ENCODE peak calls at places on chromosomes 12 and 14, in six cellular contexts. T, I, O, P, R and L are unnamed samples.

GRCh38 chr14:100476012-100476822 is 111.0 kb downstream of the BEGAIN start:
- DNase-seq in I (no peak), T (peak), R (no peak), O (no peak), P (peak), L (no peak)

GRCh38 chr14:96098309-96098998 is 59.3 kb downstream of the C14orf132 start:
- DNase-seq in P (peak), I (no peak), T (peak), O (no peak), R (no peak), L (peak)

GRCh38 chr14:54783660-54784015 is 119.0 kb downstream of the GCH1 start:
- DNase-seq in I (no peak), T (no peak), O (no peak), P (no peak), R (no peak), L (no peak)

GRCh38 chr12:111643428-111643826 is 42.3 kb downstream of the BRAP start:
- DNase-seq in O (no peak), I (no peak), T (no peak), R (no peak), P (no peak), L (no peak)

GRCh38 chr14:74739293-74740030 is 23.7 kb upstream of the YLPM1 start:
- DNase-seq in R (no peak), O (no peak), P (no peak), T (peak), I (no peak), L (no peak)

GRCh38 chr12:63889236-63889635 is 44.7 kb downstream of the SRGAP1 start:
- DNase-seq in I (no peak), P (peak), R (no peak), T (peak), O (no peak), L (no peak)

GRCh38 chr12:111330800-111331752 is 37.8 kb downstream of the PHETA1 start:
- DNase-seq in O (no peak), R (no peak), P (peak), T (peak), I (peak), L (peak)

GRCh38 chr14:40099316-40099715 is 667.1 kb upstream of the FBXO33 start:
- DNase-seq in I (no peak), P (no peak), R (no peak), O (no peak), T (no peak), L (no peak)

GRCh38 chr14:79466938-79467527 is 744.3 kb downstream of the DIO2 start:
- DNase-seq in O (no peak), T (no peak), R (no peak), I (no peak), P (no peak), L (peak)

GRCh38 chr14:24861083-24861630 is 188.8 kb downstream of the STXBP6 start:
- DNase-seq in O (no peak), P (no peak), I (no peak), T (peak), R (no peak), L (no peak)

GRCh38 chr12:92199846-92200576 is 54.4 kb upstream of the BTG1 start:
- DNase-seq in P (no peak), I (no peak), T (no peak), R (no peak), O (no peak), L (no peak)

GRCh38 chr12:96265400-96265799 is 71.2 kb downstream of the ELK3 start:
- DNase-seq in T (no peak), P (no peak), I (no peak), R (no peak), O (no peak), L (no peak)

GRCh38 chr12:91947459-91947858 is 198.2 kb downstream of the BTG1 start:
- DNase-seq in O (no peak), I (no peak), P (no peak), T (no peak), R (no peak), L (no peak)

GRCh38 chr14:100317897-100318808 is 5.0 kb upstream of the SLC25A47 start:
- DNase-seq in T (peak), R (peak), I (no peak), P (no peak), O (peak), L (peak)